ENCODE peak calls at places on chromosomes 1 and 21, in six cellular contexts. E is cardiac muscle cell, C is heart right ventricle, B is left ventricle myocardium inferior, H is body of pancreas, P is PC-9. M is an unnamed sample.

GRCh38 chr1:90534116-90534515 is 183.0 kb downstream of the BARHL2 start:
- DNase-seq in E (no peak), C (no peak), B (no peak), H (no peak), P (no peak), M (no peak)

GRCh38 chr1:186540521-186540920 is 79.6 kb upstream of the PDC start:
- DNase-seq in E (no peak), C (peak; percentile 10), B (no peak), H (no peak), P (no peak), M (no peak)

GRCh38 chr1:243495442-243496172 is 239.8 kb downstream of the SDCCAG8 start:
- DNase-seq in E (no peak), C (no peak), B (no peak), H (no peak), P (no peak), M (no peak)

GRCh38 chr1:198657550-198658064 is 18.8 kb downstream of the PTPRC start:
- DNase-seq in E (no peak), C (no peak), B (no peak), H (no peak), P (peak; percentile 45), M (peak; percentile 86)

GRCh38 chr1:177926201-177926600 is 43.7 kb downstream of the SEC16B start:
- DNase-seq in E (no peak), C (no peak), B (no peak), H (no peak), P (no peak), M (no peak)

GRCh38 chr1:82920418-82921248 is 1078.3 kb downstream of the TTLL7 start:
- DNase-seq in E (no peak), C (no peak), B (no peak), H (no peak), P (no peak), M (no peak)

GRCh38 chr1:14842891-14843290 is 244.4 kb downstream of the KAZN start:
- DNase-seq in E (no peak), C (no peak), B (no peak), H (no peak), P (no peak), M (no peak)

GRCh38 chr1:182807907-182808306 is 18.3 kb downstream of the NPL start:
- DNase-seq in E (no peak), C (no peak), B (no peak), H (no peak), P (no peak), M (no peak)

GRCh38 chr1:231041705-231042261 is 1.7 kb upstream of the FAM89A start:
- DNase-seq in E (no peak), C (no peak), B (no peak), H (no peak), P (no peak), M (no peak)

GRCh38 chr1:216055004-216055403 is 368.2 kb downstream of the USH2A start:
- DNase-seq in E (no peak), C (no peak), B (no peak), H (no peak), P (no peak), M (no peak)

GRCh38 chr1:19435851-19436465 is 49.4 kb downstream of the CAPZB start:
- DNase-seq in E (no peak), C (no peak), B (no peak), H (no peak), P (no peak), M (no peak)

GRCh38 chr1:112247036-112247597 is 148.9 kb upstream of the CTTNBP2NL start:
- DNase-seq in E (no peak), C (no peak), B (no peak), H (no peak), P (no peak), M (no peak)

GRCh38 chr1:211260161-211261107 is 1.3 kb downstream of the RCOR3 start:
- DNase-seq in E (peak; percentile 87), C (peak; percentile 84), B (peak; percentile 84), H (peak; percentile 92), P (peak; percentile 70), M (no peak)

GRCh38 chr1:2412773-2413494 is 570 bp upstream of the PEX10 start:
- DNase-seq in E (no peak), C (peak; percentile 34), B (no peak), H (peak; percentile 39), P (no peak), M (no peak)

GRCh38 chr21:36156815-36157670 is at the start of gene DOP1B:
- DNase-seq in E (no peak), C (no peak), B (peak; percentile 21), H (no peak), P (no peak), M (no peak)

GRCh38 chr1:161946071-161946987 is 77.3 kb downstream of the OLFML2B start:
- DNase-seq in E (no peak), C (no peak), B (no peak), H (no peak), P (no peak), M (no peak)

GRCh38 chr21:42562816-42563215 is 49.2 kb downstream of the SLC37A1 start:
- DNase-seq in E (no peak), C (no peak), B (no peak), H (no peak), P (no peak), M (no peak)

GRCh38 chr1:93546162-93546863 is 98.4 kb downstream of the FNBP1L start:
- DNase-seq in E (no peak), C (no peak), B (no peak), H (no peak), P (no peak), M (no peak)

GRCh38 chr21:14383596-14384210 is 757 bp upstream of the HSPA13 start:
- DNase-seq in E (no peak), C (no peak), B (no peak), H (no peak), P (no peak), M (no peak)

GRCh38 chr1:89546082-89546889 is 21.7 kb downstream of the LRRC8B start:
- DNase-seq in E (no peak), C (no peak), B (no peak), H (no peak), P (no peak), M (no peak)

GRCh38 chr1:156303241-156303640 is 4.1 kb upstream of the VHLL start:
- DNase-seq in E (no peak), C (no peak), B (no peak), H (no peak), P (no peak), M (no peak)

GRCh38 chr1:55015731-55016620 is 17.2 kb downstream of the BSND start:
- DNase-seq in E (no peak), C (no peak), B (no peak), H (no peak), P (no peak), M (no peak)

GRCh38 chr1:69223156-69223555 is 344.6 kb upstream of the LRRC7 start:
- DNase-seq in E (no peak), C (no peak), B (no peak), H (no peak), P (no peak), M (no peak)

GRCh38 chr1:226862900-226863299 is 7.5 kb upstream of the PSEN2 start:
- DNase-seq in E (no peak), C (no peak), B (no peak), H (no peak), P (no peak), M (no peak)

GRCh38 chr1:204514841-204515240 is 1.4 kb upstream of the MDM4 start:
- DNase-seq in E (no peak), C (no peak), B (no peak), H (no peak), P (no peak), M (no peak)

GRCh38 chr1:158999301-159000069 is 10.2 kb upstream of the IFI16 start:
- DNase-seq in E (peak; percentile 89), C (peak; percentile 91), B (peak; percentile 69), H (peak; percentile 41), P (peak; percentile 19), M (no peak)

GRCh38 chr1:202805886-202806511 is 2.2 kb downstream of the KDM5B start:
- DNase-seq in E (no peak), C (no peak), B (no peak), H (no peak), P (no peak), M (no peak)
- H3K27ac ChIP-seq in E (peak overlapping the region; percentile 90), C (no peak overlapping the region), B (peak overlapping the region; percentile 81), H (peak overlapping the region; percentile 80), P (peak overlapping the region; percentile 78), M (peak overlapping the region; percentile 90)

GRCh38 chr1:76101534-76101933 is 27.0 kb downstream of the ST6GALNAC3 start:
- DNase-seq in E (no peak), C (no peak), B (no peak), H (no peak), P (no peak), M (no peak)

GRCh38 chr1:76106719-76107235 is 32.2 kb downstream of the ST6GALNAC3 start:
- DNase-seq in E (no peak), C (no peak), B (no peak), H (no peak), P (no peak), M (no peak)

GRCh38 chr1:76105269-76105850 is 30.8 kb downstream of the ST6GALNAC3 start:
- DNase-seq in E (no peak), C (no peak), B (no peak), H (no peak), P (no peak), M (peak; percentile 24)

GRCh38 chr1:76106251-76106650 is 31.7 kb downstream of the ST6GALNAC3 start:
- DNase-seq in E (no peak), C (no peak), B (no peak), H (no peak), P (no peak), M (no peak)

DNA sequence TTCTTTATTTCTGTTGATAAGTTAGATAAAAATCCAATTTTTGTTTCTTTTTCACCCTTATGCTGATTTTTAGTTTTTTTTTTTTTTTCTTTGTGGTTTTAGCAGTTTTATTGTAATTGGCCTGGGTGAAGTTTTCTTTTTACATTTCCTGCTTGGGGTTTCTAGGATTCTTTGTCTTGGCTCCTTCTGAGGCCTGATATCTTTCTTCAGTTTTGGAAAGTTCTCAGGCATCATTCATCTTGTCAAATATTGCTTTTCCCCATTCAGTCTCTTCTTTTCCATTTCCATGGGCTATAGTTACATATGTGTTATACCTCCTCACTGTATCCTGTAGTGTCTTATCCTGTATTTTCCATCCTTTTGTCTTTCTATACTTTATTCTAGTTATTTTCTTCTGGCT is 28.5 kb downstream of the ST6GALNAC3 start:
- DNase-seq in E (no peak), C (no peak), B (no peak), H (no peak), P (no peak), M (no peak)
- H3K27ac ChIP-seq in E (no peak overlapping the region), C (no peak overlapping the region), B (no peak overlapping the region), H (no peak overlapping the region), P (no peak overlapping the region), M (no peak overlapping the region)

GRCh38 chr1:240559781-240560180 is 52.2 kb downstream of the GREM2 start:
- DNase-seq in E (no peak), C (no peak), B (no peak), H (no peak), P (no peak), M (no peak)

DNA sequence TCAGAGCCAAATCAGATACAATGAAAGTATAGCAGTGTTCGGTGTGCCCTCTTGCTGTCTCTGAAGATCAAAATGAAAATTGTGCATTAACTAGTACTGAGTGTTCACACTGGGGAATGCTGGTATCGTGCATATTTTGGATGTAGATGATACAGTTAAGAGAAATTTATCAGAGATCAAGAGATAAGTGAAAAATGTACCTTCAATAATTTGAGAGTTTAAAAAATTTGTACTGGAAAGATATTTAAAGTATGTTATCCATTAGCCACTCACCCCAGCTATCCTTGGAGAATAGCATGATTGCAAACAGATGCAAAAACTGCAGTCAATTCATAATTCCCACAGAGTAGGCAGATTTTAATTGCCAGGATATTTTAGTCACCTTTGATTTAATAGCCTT is 56.4 kb downstream of the GREM2 start:
- DNase-seq in E (no peak), C (no peak), B (no peak), H (no peak), P (no peak), M (no peak)
- H3K27ac ChIP-seq in E (no peak overlapping the region), C (no peak overlapping the region), B (no peak overlapping the region), H (no peak overlapping the region), P (no peak overlapping the region), M (no peak overlapping the region)

GRCh38 chr21:39021475-39021832 is 161.8 kb downstream of the PSMG1 start:
- DNase-seq in E (no peak), C (no peak), B (no peak), H (no peak), P (no peak), M (no peak)
- H3K27ac ChIP-seq in E (no peak overlapping the region), C (no peak overlapping the region), B (peak overlapping the region; percentile 84), H (no peak overlapping the region), P (no peak overlapping the region), M (peak overlapping the region; percentile 34)

M was measured in epithelial cell of prostate.